ENCODE peak calls at places on chromosomes 5 and 9, in seven cellular contexts. J is IMR-90, R is A549, F is heart left ventricle, E is HepG2, N is adrenal gland, T is ovary. A is an unnamed sample.

GRCh38 chr5:100550531-100551036 is 15.4 kb downstream of the FAM174A start:
- DNase-seq in E (no peak), J (peak; percentile 22), T (no peak), R (no peak), N (no peak), F (no peak), A (no peak)

GRCh38 chr5:146528232-146528631 is 12.2 kb upstream of the GPR151 start:
- DNase-seq in J (no peak), R (no peak), T (no peak), F (no peak), N (no peak), E (no peak), A (no peak)

GRCh38 chr5:102049517-102049916 is 246.6 kb downstream of the SLCO4C1 start:
- DNase-seq in N (no peak), T (no peak), J (no peak), E (no peak), F (no peak), R (no peak), A (no peak)

GRCh38 chr9:32551491-32552049 is 557 bp upstream of the SMIM27 start:
- DNase-seq in E (peak; percentile 14), N (peak; percentile 34), F (peak; percentile 32), J (peak; percentile 36), R (peak; percentile 28), T (peak; percentile 58), A (no peak)

GRCh38 chr5:10534491-10535236 is 29.2 kb upstream of the ANKRD33B start:
- DNase-seq in J (no peak), T (no peak), F (no peak), R (no peak), E (no peak), N (no peak), A (no peak)

GRCh38 chr5:96687812-96688453 is 25.8 kb downstream of the CAST start:
- DNase-seq in N (no peak), T (no peak), J (peak; percentile 76), R (peak; percentile 79), F (no peak), E (peak; percentile 49), A (no peak)

GRCh38 chr9:81344366-81344765 is 345.0 kb downstream of the TLE1 start:
- DNase-seq in T (no peak), F (no peak), R (no peak), E (no peak), N (no peak), J (no peak), A (no peak)

GRCh38 chr9:109956811-109957440 is 176.9 kb downstream of the PALM2AKAP2 start:
- DNase-seq in E (no peak), F (no peak), J (peak; percentile 64), R (no peak), T (no peak), N (no peak), A (no peak)

GRCh38 chr5:14179446-14179845 is 36.3 kb downstream of the TRIO start:
- DNase-seq in T (no peak), N (no peak), F (no peak), R (no peak), J (no peak), E (no peak), A (no peak)

GRCh38 chr5:56430437-56430836 is 197.3 kb upstream of the ANKRD55 start:
- DNase-seq in F (no peak), J (no peak), N (no peak), T (no peak), R (no peak), E (no peak), A (no peak)

GRCh38 chr5:149166128-149166527 is 24.8 kb downstream of the ABLIM3 start:
- DNase-seq in N (no peak), R (no peak), F (no peak), T (no peak), J (peak; percentile 82), E (no peak), A (no peak)

GRCh38 chr5:3307982-3308621 is 287.5 kb upstream of the IRX1 start:
- DNase-seq in E (no peak), T (no peak), R (no peak), J (no peak), N (no peak), F (no peak), A (no peak)

GRCh38 chr5:162248107-162248713 is 180.6 kb downstream of the GABRG2 start:
- DNase-seq in E (peak; percentile 15), N (no peak), T (no peak), F (no peak), R (peak; percentile 4), J (no peak), A (peak; percentile 6)

GRCh38 chr5:135930029-135930948 is 24.5 kb downstream of the LECT2 start:
- DNase-seq in T (no peak), E (peak; percentile 68), F (no peak), R (peak; percentile 35), J (no peak), N (peak; percentile 21), A (no peak)

GRCh38 chr5:143435207-143435657 is 31.7 kb upstream of the NR3C1 start:
- DNase-seq in F (no peak), N (no peak), J (peak; percentile 30), E (no peak), T (no peak), R (no peak), A (no peak)

GRCh38 chr9:2567922-2568321 is 53.7 kb upstream of the VLDLR start:
- DNase-seq in E (no peak), T (no peak), N (no peak), F (no peak), J (no peak), R (no peak), A (no peak)

GRCh38 chr5:67133217-67133616 is 63.4 kb downstream of the CD180 start:
- DNase-seq in N (no peak), J (no peak), R (no peak), E (no peak), F (no peak), T (no peak), A (no peak)

GRCh38 chr5:127358274-127358673 is 67.7 kb downstream of the MEGF10 start:
- DNase-seq in F (no peak), J (no peak), N (no peak), R (no peak), T (no peak), E (no peak), A (peak; percentile 4)

GRCh38 chr9:114899461-114899860 is 30.9 kb downstream of the TNFSF8 start:
- DNase-seq in E (no peak), F (no peak), N (no peak), R (no peak), T (no peak), J (peak; percentile 16), A (no peak)

GRCh38 chr9:114900937-114901802 is 29.2 kb downstream of the TNFSF8 start:
- DNase-seq in E (no peak), N (no peak), J (peak; percentile 91), R (no peak), T (no peak), F (no peak), A (no peak)

GRCh38 chr9:114896344-114896743 is 34.0 kb downstream of the TNFSF8 start:
- DNase-seq in E (no peak), T (no peak), F (no peak), N (no peak), R (no peak), J (no peak), A (no peak)

GRCh38 chr9:114895605-114896004 is 34.8 kb downstream of the TNFSF8 start:
- DNase-seq in F (no peak), J (peak; percentile 23), E (no peak), N (no peak), R (no peak), T (no peak), A (no peak)

DNA sequence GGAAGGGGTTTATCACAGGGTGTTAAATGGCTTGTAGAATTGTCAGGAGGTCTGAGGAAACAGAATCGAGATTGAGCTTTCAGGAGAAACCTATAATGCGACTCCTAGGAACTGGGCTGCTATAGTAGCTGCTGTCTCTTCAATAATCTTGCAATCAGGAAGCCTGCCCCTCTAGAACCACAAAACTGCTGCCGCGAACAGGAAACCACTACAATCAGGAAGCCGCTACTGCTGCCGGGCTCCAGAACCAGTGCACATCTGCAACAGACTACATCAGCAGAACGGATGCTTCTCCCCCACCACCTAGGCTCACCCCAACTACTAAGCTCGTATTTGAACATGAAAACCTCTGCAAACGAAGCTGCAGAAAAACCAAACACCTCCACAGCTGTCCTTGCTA is 31.6 kb downstream of the TNFSF8 start:
- DNase-seq in E (no peak), T (no peak), R (no peak), F (peak; percentile 56), J (no peak), N (peak; percentile 23), A (no peak)
- TF ChIP-seq POLR2A in E (no peak), T (no peak), R (no peak), F (no peak), J (no peak), N (no peak), A (no peak)

GRCh38 chr5:34914671-34915138 is 599 bp downstream of the RAD1 start:
- DNase-seq in F (peak; percentile 50), R (peak; percentile 17), T (peak; percentile 69), J (peak; percentile 29), N (peak; percentile 52), E (no peak), A (no peak)

GRCh38 chr5:34915856-34916192 is 313 bp downstream of the BRIX1 start:
- DNase-seq in J (no peak), R (peak; percentile 13), E (no peak), N (no peak), F (no peak), T (no peak), A (no peak)

GRCh38 chr5:34916518-34916917 is 1.0 kb downstream of the BRIX1 start:
- DNase-seq in E (no peak), J (no peak), N (no peak), R (no peak), F (no peak), T (no peak), A (no peak)

GRCh38 chr5:34913072-34913471 is 2.2 kb downstream of the RAD1 start:
- DNase-seq in R (no peak), T (no peak), N (no peak), J (peak; percentile 82), E (no peak), F (no peak), A (no peak)

GRCh38 chr5:34915139-34915855 is at the start of the genes BRIX1 and RAD1:
- DNase-seq in N (peak; percentile 96), F (peak; percentile 98), R (peak; percentile 86), T (peak; percentile 97), E (peak; percentile 92), J (peak; percentile 98), A (peak; percentile 93)
- TF ChIP-seq POLR2A in N (peak; percentile 94), F (peak; percentile 37), R (peak; percentile 72), T (peak; percentile 16), E (peak; percentile 80), J (peak; percentile 62), A (peak; percentile 54)

GRCh38 chr5:177006265-177006972 is at the start of gene UIMC1:
- DNase-seq in E (peak; percentile 82), F (peak; percentile 94), T (peak; percentile 94), J (peak; percentile 88), N (peak; percentile 94), R (peak; percentile 73), A (peak; percentile 78)
- TF ChIP-seq POLR2A in E (peak; percentile 63), F (peak; percentile 44), T (peak; percentile 34), J (peak; percentile 76), N (peak; percentile 34), R (peak; percentile 25), A (peak; percentile 51)

DNA sequence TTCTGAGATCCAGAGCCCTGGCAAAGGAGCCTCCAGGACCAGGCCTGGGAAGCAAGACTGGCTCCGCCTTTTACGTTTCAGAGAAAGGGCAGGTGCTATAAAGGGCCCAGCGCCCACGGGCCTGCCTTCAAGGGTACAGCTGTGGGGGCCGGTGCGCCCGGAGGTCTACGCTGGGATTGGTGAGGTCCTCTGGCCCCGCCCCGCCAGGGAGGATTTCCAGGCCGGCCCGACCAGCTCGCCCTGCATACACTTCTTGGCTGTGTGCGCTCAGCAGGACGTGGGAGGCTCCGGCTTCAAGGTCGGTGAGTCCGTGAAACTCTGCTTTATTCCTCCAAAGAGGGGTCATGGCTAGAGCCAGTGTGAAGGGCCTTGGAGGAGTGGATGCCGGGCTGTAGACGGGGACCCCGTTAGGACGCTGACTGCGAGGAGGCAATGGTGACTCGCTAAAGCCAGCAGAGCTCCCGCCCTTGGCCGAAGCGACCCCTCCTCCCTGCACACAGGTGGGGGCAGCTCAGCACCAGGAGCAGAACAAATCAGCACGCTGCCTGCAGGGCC is at the start of gene CKMT2:
- DNase-seq in E (peak; percentile 33), R (no peak), F (peak; percentile 95), J (no peak), N (peak; percentile 86), T (peak; percentile 96), A (no peak)
- TF ChIP-seq POLR2A in E (peak; percentile 81), R (no peak), F (peak; percentile 81), J (no peak), N (peak; percentile 87), T (peak; percentile 22), A (no peak)